ENCODE peak calls at places on chromosome 9, in four cellular contexts. L is mammary epithelial cell, N is spleen, U is adrenal gland. F is an unnamed sample.

GRCh38 chr9:79477955-79478751 is 93.6 kb upstream of the TLE4 start:
- DNase-seq in U (peak; percentile 7), L (peak; percentile 89), N (no peak), F (no peak)

GRCh38 chr9:18756712-18757125 is 276.3 kb downstream of the SAXO1 start:
- DNase-seq in N (no peak), U (no peak), L (no peak), F (no peak)

GRCh38 chr9:85900504-85901201 is 40.3 kb upstream of the NAA35 start:
- DNase-seq in N (no peak), L (peak; percentile 12), U (peak; percentile 50), F (no peak)

GRCh38 chr9:2336055-2336454 is 285.5 kb upstream of the VLDLR start:
- DNase-seq in N (no peak), L (no peak), U (peak; percentile 27), F (no peak)

GRCh38 chr9:128629852-128630545 is 26.6 kb downstream of the DYNC2I2 start:
- DNase-seq in U (no peak), N (peak; percentile 61), L (no peak), F (no peak)

GRCh38 chr9:124839612-124840299 is 13.5 kb upstream of the WDR38 start:
- DNase-seq in N (no peak), L (no peak), U (no peak), F (no peak)

GRCh38 chr9:129990269-129991005 is 52.6 kb downstream of the FNBP1 start:
- DNase-seq in U (no peak), L (no peak), N (no peak), F (no peak)

GRCh38 chr9:129327552-129328283 is 149.7 kb upstream of the IER5L start:
- DNase-seq in U (no peak), N (no peak), L (no peak), F (no peak)

GRCh38 chr9:19409406-19410194 is 791 bp downstream of the ACER2 start:
- DNase-seq in L (peak; percentile 56), N (peak; percentile 83), U (peak; percentile 60), F (no peak)

GRCh38 chr9:137456864-137457405 is 2.2 kb downstream of the NSMF start:
- DNase-seq in N (no peak), L (no peak), U (no peak), F (no peak)

GRCh38 chr9:110198357-110198756 is 9.6 kb downstream of the C9orf152 start:
- DNase-seq in N (no peak), U (no peak), L (no peak), F (no peak)

GRCh38 chr9:129676287-129676686 is 10.8 kb downstream of the PRRX2 start:
- DNase-seq in N (no peak), U (no peak), L (no peak), F (no peak)

GRCh38 chr9:26722755-26723154 is 169.8 kb downstream of the CAAP1 start:
- DNase-seq in U (no peak), N (no peak), L (no peak), F (no peak)

GRCh38 chr9:84229186-84229585 is 111.4 kb downstream of the SLC28A3 start:
- DNase-seq in L (no peak), U (no peak), N (no peak), F (no peak)

GRCh38 chr9:98191615-98192502 is 578 bp downstream of the CORO2A start:
- DNase-seq in U (no peak), L (peak; percentile 49), N (peak; percentile 90), F (no peak)

GRCh38 chr9:114378016-114378415 is 9.8 kb downstream of the AKNA start:
- DNase-seq in N (peak; percentile 54), L (no peak), U (no peak), F (no peak)

GRCh38 chr9:99365233-99365980 is 143.3 kb downstream of the SEC61B start:
- DNase-seq in L (no peak), U (no peak), N (no peak), F (no peak)

GRCh38 chr9:115208503-115208902 is 90.5 kb upstream of the TNC start:
- DNase-seq in U (no peak), L (peak; percentile 67), N (no peak), F (no peak)

GRCh38 chr9:4108708-4109444 is 191.0 kb downstream of the GLIS3 start:
- DNase-seq in U (no peak), L (no peak), N (no peak), F (no peak)

GRCh38 chr9:133619791-133620190 is 10.6 kb upstream of the FAM163B start:
- DNase-seq in U (no peak), N (no peak), L (no peak), F (no peak)

GRCh38 chr9:21450733-21451394 is 10.6 kb downstream of the IFNA1 start:
- DNase-seq in N (no peak), U (no peak), L (no peak), F (no peak)

GRCh38 chr9:123084256-123084655 is 50.8 kb downstream of the GPR21 start:
- DNase-seq in L (no peak), N (no peak), U (no peak), F (no peak)

DNA sequence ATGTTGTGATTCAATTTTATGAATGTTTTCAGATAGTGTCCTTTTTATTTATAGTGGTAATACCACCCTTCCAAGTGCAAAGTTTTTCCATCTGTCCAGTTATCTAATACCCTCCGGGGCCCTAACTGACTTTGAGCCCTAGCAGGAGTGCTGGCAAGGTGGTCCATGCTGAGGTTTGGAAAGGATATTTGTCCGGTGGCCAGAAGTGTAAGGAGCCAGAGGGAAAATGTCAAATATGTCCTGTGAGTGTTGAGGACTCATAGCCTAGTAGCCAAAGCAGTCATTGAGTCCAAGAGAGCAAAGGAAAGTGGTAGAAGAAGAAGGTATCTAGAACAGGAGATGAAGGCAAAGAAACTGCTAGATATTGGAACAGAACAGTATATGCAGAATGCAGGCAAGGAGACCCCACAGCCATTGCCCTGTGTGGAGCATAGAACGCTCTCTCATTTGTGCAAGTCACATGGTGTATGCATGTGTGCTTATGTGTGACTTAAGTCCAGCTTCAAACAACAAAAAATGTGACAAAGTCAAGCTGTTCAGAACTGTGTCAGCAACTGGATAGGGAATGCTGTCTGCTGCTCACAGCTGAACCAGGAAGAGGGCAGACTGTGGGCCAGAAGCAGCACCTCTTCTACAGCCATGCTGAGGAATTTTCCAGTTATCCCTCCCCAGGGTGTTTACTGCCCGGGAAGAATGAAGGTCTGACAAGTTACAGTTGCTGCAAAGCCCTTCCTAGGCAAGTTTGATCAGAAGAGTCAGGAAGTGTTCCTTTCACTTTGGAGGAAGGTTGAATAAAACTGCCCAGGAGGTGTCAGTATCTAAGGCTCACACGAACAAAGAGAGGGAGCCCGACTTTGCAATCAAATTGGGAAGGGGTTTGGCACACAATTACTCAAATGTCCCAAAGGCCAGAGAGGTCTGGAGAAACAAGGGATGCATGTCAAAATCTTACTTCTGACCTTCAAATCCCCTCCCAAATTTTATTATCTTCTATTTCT is 463.3 kb upstream of the DMAC1 start:
- DNase-seq in U (no peak), N (no peak), L (no peak), F (no peak)
- TF ChIP-seq CTCF in U (no peak), N (no peak), L (no peak), F (no peak)

DNA sequence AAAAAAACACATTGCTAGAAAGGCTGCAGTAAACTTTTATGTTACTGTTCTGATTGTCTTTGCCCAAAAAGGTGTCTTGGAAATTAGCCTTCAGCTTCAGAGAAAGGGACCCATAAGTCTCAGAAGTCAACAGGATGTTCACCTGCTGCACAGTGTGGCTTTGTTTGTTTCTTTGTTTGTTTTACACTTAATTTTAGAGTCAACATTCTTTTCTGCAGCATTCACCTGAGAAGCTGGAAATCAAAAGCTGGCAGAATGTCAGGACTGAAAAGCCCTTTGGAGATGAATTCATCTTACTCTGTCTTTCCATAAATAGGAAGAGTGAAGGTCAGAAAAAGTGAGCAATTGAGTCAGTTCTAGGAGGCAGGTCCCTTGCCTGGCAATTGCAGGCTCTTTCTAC is 170.0 kb downstream of the PAPPA start:
- DNase-seq in N (no peak), L (no peak), U (no peak), F (no peak)
- H3K4me1 ChIP-seq in N (no peaks in the 10 kb centered on the region), L (no peaks in the 10 kb centered on the region), U (no peaks in the 10 kb centered on the region), F (no peaks in the 10 kb centered on the region)

GRCh38 chr9:88746029-88746743 is 211.2 kb downstream of the NXNL2 start:
- DNase-seq in L (no peak), N (peak; percentile 37), U (peak; percentile 22), F (no peak)
- H3K27ac ChIP-seq in L (no peak overlapping the region), N (no peak overlapping the region), U (no peak overlapping the region), F (peak overlapping the region; percentile 23)

GRCh38 chr9:93587651-93588347 is 11.4 kb downstream of the PHF2 start:
- DNase-seq in L (no peak), U (no peak), N (peak; percentile 64), F (no peak)
- TF ChIP-seq CTCF in L (no peak), U (no peak), N (no peak), F (no peak)

GRCh38 chr9:37037744-37038640 is 3.9 kb upstream of the PAX5 start:
- DNase-seq in N (peak; percentile 88), U (no peak), L (no peak), F (no peak)
- H3K4me1 ChIP-seq in N (peaks cover 29% of the 10 kb centered on the region), U (peaks cover 34% of the 10 kb centered on the region), L (peaks cover 24% of the 10 kb centered on the region), F (peaks cover 7% of the 10 kb centered on the region)

DNA sequence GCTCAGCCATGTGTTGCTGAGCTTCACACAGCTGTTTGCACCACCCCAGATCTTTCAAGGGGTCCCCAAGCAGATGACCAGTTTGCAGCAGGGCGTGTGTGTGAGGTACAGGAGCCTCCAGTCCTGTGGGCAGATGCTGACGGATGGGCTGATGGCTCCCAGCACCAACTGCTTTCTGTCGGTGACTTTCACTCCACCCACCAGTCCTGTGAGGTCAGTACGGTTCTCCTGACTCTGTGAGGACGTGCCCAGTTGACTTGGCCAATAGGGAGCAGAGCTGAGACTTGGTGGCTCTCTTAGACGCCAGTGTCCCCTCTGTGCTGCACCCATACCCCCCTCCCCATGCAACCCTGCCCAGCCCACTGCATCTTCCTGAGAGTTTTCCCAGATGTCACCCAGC is 19.7 kb downstream of the COL5A1 start:
- DNase-seq in L (no peak), U (no peak), N (no peak), F (no peak)
- H3K27ac ChIP-seq in L (no peak overlapping the region), U (no peak overlapping the region), N (peak overlapping the region; percentile 66), F (peak overlapping the region; percentile 91)